ENCODE peak calls at places on chromosomes 6 and 20, in nine cellular contexts. One of them, this sample, is unnamed.

GRCh38 chr6:157174731-157175130 is 148.6 kb downstream of the TMEM242 start:
- DNase-seq in stomach: no peak
- DNase-seq in brain pericyte: no peak
- DNase-seq in activated naive CD4-positive, alpha-beta T cell treated with anti-CD3 and anti-CD28 coated beads, Interleukin-2, amount 50 U/mL, for 16 hours: no peak
- DNase-seq in NCI-H774: no peak
- DNase-seq in activated naive CD8-positive, alpha-beta T cell treated with anti-CD3 and anti-CD28 coated beads, Interleukin-2, amount 50 U/mL, for 16 hours: no peak
- DNase-seq in neural progenitor cell: no peak
- DNase-seq in CD8-positive, alpha-beta T cell: no peak
- DNase-seq in GDM1: no peak
- DNase-seq in this sample: no peak

GRCh38 chr6:8229913-8230312 is 127.6 kb upstream of the EEF1E1 start:
- DNase-seq in stomach: no peak
- DNase-seq in NCI-H774: no peak
- DNase-seq in brain pericyte: no peak
- DNase-seq in neural progenitor cell: peak; percentile 27
- DNase-seq in activated naive CD4-positive, alpha-beta T cell treated with anti-CD3 and anti-CD28 coated beads, Interleukin-2, amount 50 U/mL, for 16 hours: no peak
- DNase-seq in GDM1: no peak
- DNase-seq in CD8-positive, alpha-beta T cell: no peak
- DNase-seq in activated naive CD8-positive, alpha-beta T cell treated with anti-CD3 and anti-CD28 coated beads, Interleukin-2, amount 50 U/mL, for 16 hours: no peak
- DNase-seq in this sample: no peak

GRCh38 chr20:11935754-11936551 is 18.3 kb downstream of the BTBD3 start:
- DNase-seq in stomach: no peak
- DNase-seq in brain pericyte: no peak
- DNase-seq in activated naive CD8-positive, alpha-beta T cell treated with anti-CD3 and anti-CD28 coated beads, Interleukin-2, amount 50 U/mL, for 16 hours: no peak
- DNase-seq in NCI-H774: peak; percentile 91
- DNase-seq in activated naive CD4-positive, alpha-beta T cell treated with anti-CD3 and anti-CD28 coated beads, Interleukin-2, amount 50 U/mL, for 16 hours: no peak
- DNase-seq in GDM1: no peak
- DNase-seq in CD8-positive, alpha-beta T cell: no peak
- DNase-seq in neural progenitor cell: no peak
- DNase-seq in this sample: no peak

GRCh38 chr6:90411292-90411781 is 114.7 kb upstream of the BACH2 start:
- DNase-seq in NCI-H774: no peak
- DNase-seq in CD8-positive, alpha-beta T cell: peak; percentile 67
- DNase-seq in brain pericyte: no peak
- DNase-seq in GDM1: no peak
- DNase-seq in activated naive CD4-positive, alpha-beta T cell treated with anti-CD3 and anti-CD28 coated beads, Interleukin-2, amount 50 U/mL, for 16 hours: peak; percentile 51
- DNase-seq in neural progenitor cell: no peak
- DNase-seq in activated naive CD8-positive, alpha-beta T cell treated with anti-CD3 and anti-CD28 coated beads, Interleukin-2, amount 50 U/mL, for 16 hours: no peak
- DNase-seq in stomach: peak; percentile 59
- DNase-seq in this sample: no peak

GRCh38 chr6:33073431-33073871 is at the start of gene HLA-DPA1:
- DNase-seq in brain pericyte: no peak
- DNase-seq in CD8-positive, alpha-beta T cell: no peak
- DNase-seq in NCI-H774: no peak
- DNase-seq in activated naive CD4-positive, alpha-beta T cell treated with anti-CD3 and anti-CD28 coated beads, Interleukin-2, amount 50 U/mL, for 16 hours: no peak
- DNase-seq in stomach: peak; percentile 63
- DNase-seq in activated naive CD8-positive, alpha-beta T cell treated with anti-CD3 and anti-CD28 coated beads, Interleukin-2, amount 50 U/mL, for 16 hours: no peak
- DNase-seq in GDM1: peak; percentile 77
- DNase-seq in neural progenitor cell: no peak
- DNase-seq in this sample: no peak

GRCh38 chr6:99768166-99768565 is 161.5 kb downstream of the PRDM13 start:
- DNase-seq in neural progenitor cell: no peak
- DNase-seq in GDM1: no peak
- DNase-seq in NCI-H774: no peak
- DNase-seq in CD8-positive, alpha-beta T cell: no peak
- DNase-seq in stomach: no peak
- DNase-seq in activated naive CD8-positive, alpha-beta T cell treated with anti-CD3 and anti-CD28 coated beads, Interleukin-2, amount 50 U/mL, for 16 hours: no peak
- DNase-seq in activated naive CD4-positive, alpha-beta T cell treated with anti-CD3 and anti-CD28 coated beads, Interleukin-2, amount 50 U/mL, for 16 hours: no peak
- DNase-seq in brain pericyte: no peak
- DNase-seq in this sample: no peak

GRCh38 chr6:10633216-10633615 is 61.2 kb downstream of the C6orf52 start:
- DNase-seq in CD8-positive, alpha-beta T cell: no peak
- DNase-seq in stomach: no peak
- DNase-seq in activated naive CD8-positive, alpha-beta T cell treated with anti-CD3 and anti-CD28 coated beads, Interleukin-2, amount 50 U/mL, for 16 hours: no peak
- DNase-seq in GDM1: peak; percentile 11
- DNase-seq in NCI-H774: no peak
- DNase-seq in neural progenitor cell: no peak
- DNase-seq in activated naive CD4-positive, alpha-beta T cell treated with anti-CD3 and anti-CD28 coated beads, Interleukin-2, amount 50 U/mL, for 16 hours: no peak
- DNase-seq in brain pericyte: no peak
- DNase-seq in this sample: peak; percentile 76

GRCh38 chr20:61760321-61761112 is 305.2 kb downstream of the TAF4 start:
- DNase-seq in GDM1: no peak
- DNase-seq in brain pericyte: no peak
- DNase-seq in NCI-H774: no peak
- DNase-seq in activated naive CD4-positive, alpha-beta T cell treated with anti-CD3 and anti-CD28 coated beads, Interleukin-2, amount 50 U/mL, for 16 hours: no peak
- DNase-seq in activated naive CD8-positive, alpha-beta T cell treated with anti-CD3 and anti-CD28 coated beads, Interleukin-2, amount 50 U/mL, for 16 hours: no peak
- DNase-seq in neural progenitor cell: no peak
- DNase-seq in stomach: no peak
- DNase-seq in CD8-positive, alpha-beta T cell: no peak
- DNase-seq in this sample: no peak

GRCh38 chr6:125094563-125094962 is 59.0 kb upstream of the TPD52L1 start:
- DNase-seq in GDM1: no peak
- DNase-seq in neural progenitor cell: no peak
- DNase-seq in NCI-H774: no peak
- DNase-seq in CD8-positive, alpha-beta T cell: no peak
- DNase-seq in brain pericyte: no peak
- DNase-seq in activated naive CD8-positive, alpha-beta T cell treated with anti-CD3 and anti-CD28 coated beads, Interleukin-2, amount 50 U/mL, for 16 hours: no peak
- DNase-seq in activated naive CD4-positive, alpha-beta T cell treated with anti-CD3 and anti-CD28 coated beads, Interleukin-2, amount 50 U/mL, for 16 hours: no peak
- DNase-seq in stomach: no peak
- DNase-seq in this sample: no peak

GRCh38 chr6:101761124-101761601 is 367.7 kb downstream of the GRIK2 start:
- DNase-seq in stomach: no peak
- DNase-seq in neural progenitor cell: no peak
- DNase-seq in activated naive CD4-positive, alpha-beta T cell treated with anti-CD3 and anti-CD28 coated beads, Interleukin-2, amount 50 U/mL, for 16 hours: no peak
- DNase-seq in CD8-positive, alpha-beta T cell: no peak
- DNase-seq in brain pericyte: no peak
- DNase-seq in GDM1: no peak
- DNase-seq in NCI-H774: no peak
- DNase-seq in activated naive CD8-positive, alpha-beta T cell treated with anti-CD3 and anti-CD28 coated beads, Interleukin-2, amount 50 U/mL, for 16 hours: no peak
- DNase-seq in this sample: no peak